ENCODE peak calls at places on chromosomes 12 and 14, in seven cellular contexts. One of them, this sample, is unnamed.

GRCh38 chr12:64497484-64497883 is 45.6 kb downstream of the TBK1 start:
- DNase-seq in M059J: no peak
- DNase-seq in Calu3: no peak
- DNase-seq in fibroblast of mammary gland: no peak
- DNase-seq in activated effector memory CD4-positive, alpha-beta T cell treated with Interleukin-2 at 50 U/mL for 16 hours: no peak
- DNase-seq in cardiac fibroblast: no peak
- DNase-seq in NCI-H460: no peak
- DNase-seq in this sample: no peak

GRCh38 chr12:30754750-30755394 is at the start of gene CAPRIN2:
- DNase-seq in M059J: peak; percentile 93
- DNase-seq in Calu3: peak; percentile 97
- DNase-seq in fibroblast of mammary gland: peak; percentile 89
- DNase-seq in activated effector memory CD4-positive, alpha-beta T cell treated with Interleukin-2 at 50 U/mL for 16 hours: peak; percentile 95
- DNase-seq in cardiac fibroblast: peak; percentile 98
- DNase-seq in NCI-H460: peak; percentile 92
- DNase-seq in this sample: peak; percentile 98

GRCh38 chr14:104135121-104135903 is 3.1 kb upstream of the KIF26A start:
- DNase-seq in M059J: no peak
- DNase-seq in Calu3: peak; percentile 62
- DNase-seq in fibroblast of mammary gland: peak; percentile 14
- DNase-seq in activated effector memory CD4-positive, alpha-beta T cell treated with Interleukin-2 at 50 U/mL for 16 hours: no peak
- DNase-seq in cardiac fibroblast: no peak
- DNase-seq in NCI-H460: peak; percentile 64
- DNase-seq in this sample: no peak

GRCh38 chr14:68535404-68536024 is 257.4 kb downstream of the ZFP36L1 start:
- DNase-seq in M059J: peak; percentile 85
- DNase-seq in Calu3: no peak
- DNase-seq in fibroblast of mammary gland: peak; percentile 95
- DNase-seq in activated effector memory CD4-positive, alpha-beta T cell treated with Interleukin-2 at 50 U/mL for 16 hours: no peak
- DNase-seq in cardiac fibroblast: peak; percentile 61
- DNase-seq in NCI-H460: no peak
- DNase-seq in this sample: peak; percentile 95

GRCh38 chr12:13071305-13072280 is 27.4 kb downstream of the FAM234B start:
- DNase-seq in M059J: no peak
- DNase-seq in Calu3: no peak
- DNase-seq in fibroblast of mammary gland: no peak
- DNase-seq in activated effector memory CD4-positive, alpha-beta T cell treated with Interleukin-2 at 50 U/mL for 16 hours: no peak
- DNase-seq in cardiac fibroblast: no peak
- DNase-seq in NCI-H460: no peak
- DNase-seq in this sample: peak; percentile 68

GRCh38 chr12:120252071-120252906 is 13.2 kb downstream of the PXN start:
- DNase-seq in M059J: no peak
- DNase-seq in Calu3: no peak
- DNase-seq in fibroblast of mammary gland: no peak
- DNase-seq in activated effector memory CD4-positive, alpha-beta T cell treated with Interleukin-2 at 50 U/mL for 16 hours: peak; percentile 75
- DNase-seq in cardiac fibroblast: no peak
- DNase-seq in NCI-H460: no peak
- DNase-seq in this sample: no peak

GRCh38 chr12:6664902-6665301 is 2.0 kb upstream of the ING4 start:
- DNase-seq in M059J: no peak
- DNase-seq in Calu3: no peak
- DNase-seq in fibroblast of mammary gland: peak; percentile 26
- DNase-seq in activated effector memory CD4-positive, alpha-beta T cell treated with Interleukin-2 at 50 U/mL for 16 hours: no peak
- DNase-seq in cardiac fibroblast: no peak
- DNase-seq in NCI-H460: no peak
- DNase-seq in this sample: no peak

GRCh38 chr12:116247377-116247776 is 30.1 kb downstream of the MED13L start:
- DNase-seq in M059J: no peak
- DNase-seq in Calu3: no peak
- DNase-seq in fibroblast of mammary gland: peak; percentile 49
- DNase-seq in activated effector memory CD4-positive, alpha-beta T cell treated with Interleukin-2 at 50 U/mL for 16 hours: no peak
- DNase-seq in cardiac fibroblast: peak; percentile 23
- DNase-seq in NCI-H460: no peak
- DNase-seq in this sample: peak; percentile 42

GRCh38 chr14:20578784-20579502 is 8.9 kb downstream of the RNASE11 start:
- DNase-seq in M059J: no peak
- DNase-seq in Calu3: no peak
- DNase-seq in fibroblast of mammary gland: no peak
- DNase-seq in activated effector memory CD4-positive, alpha-beta T cell treated with Interleukin-2 at 50 U/mL for 16 hours: no peak
- DNase-seq in cardiac fibroblast: no peak
- DNase-seq in NCI-H460: no peak
- DNase-seq in this sample: no peak

GRCh38 chr12:89494411-89495231 is 30.0 kb downstream of the GALNT4 start:
- DNase-seq in M059J: peak; percentile 45
- DNase-seq in Calu3: no peak
- DNase-seq in fibroblast of mammary gland: peak; percentile 63
- DNase-seq in activated effector memory CD4-positive, alpha-beta T cell treated with Interleukin-2 at 50 U/mL for 16 hours: no peak
- DNase-seq in cardiac fibroblast: no peak
- DNase-seq in NCI-H460: no peak
- DNase-seq in this sample: peak; percentile 56

This sample was measured in epithelial cell of esophagus.